ENCODE peak calls at places on chromosomes 5 and 9, in ten cellular contexts. One of them, this sample, is unnamed.

GRCh38 chr5:143440448-143441102 is 37.1 kb upstream of the NR3C1 start:
- DNase-seq in globus pallidus: no peak
- DNase-seq in CD8-positive, alpha-beta T cell: no peak
- DNase-seq in AG08395: no peak
- DNase-seq in IMR-90: no peak
- DNase-seq in RWPE1: no peak
- DNase-seq in NCI-H1694: no peak
- DNase-seq in H54: no peak
- DNase-seq in activated T-cell treated with anti-CD3 and anti-CD28 coated beads for 4 hours: no peak
- DNase-seq in effector memory CD4-positive, alpha-beta T cell: no peak
- DNase-seq in this sample: peak

GRCh38 chr9:123749580-123750202 is 180.2 kb downstream of the DENND1A start:
- DNase-seq in globus pallidus: peak
- DNase-seq in CD8-positive, alpha-beta T cell: no peak
- DNase-seq in AG08395: no peak
- DNase-seq in IMR-90: peak
- DNase-seq in RWPE1: peak
- DNase-seq in NCI-H1694: no peak
- DNase-seq in H54: no peak
- DNase-seq in activated T-cell treated with anti-CD3 and anti-CD28 coated beads for 4 hours: no peak
- DNase-seq in effector memory CD4-positive, alpha-beta T cell: no peak
- DNase-seq in this sample: no peak

GRCh38 chr9:126617740-126618133 is 4.0 kb downstream of the LMX1B start:
- DNase-seq in globus pallidus: no peak
- DNase-seq in CD8-positive, alpha-beta T cell: no peak
- DNase-seq in AG08395: no peak
- DNase-seq in IMR-90: no peak
- DNase-seq in RWPE1: no peak
- DNase-seq in NCI-H1694: no peak
- DNase-seq in H54: no peak
- DNase-seq in activated T-cell treated with anti-CD3 and anti-CD28 coated beads for 4 hours: no peak
- DNase-seq in effector memory CD4-positive, alpha-beta T cell: no peak
- DNase-seq in this sample: no peak

GRCh38 chr9:136700959-136701664 is 11.3 kb upstream of the DIPK1B start:
- DNase-seq in globus pallidus: no peak
- DNase-seq in CD8-positive, alpha-beta T cell: peak
- DNase-seq in AG08395: no peak
- DNase-seq in IMR-90: peak
- DNase-seq in RWPE1: no peak
- DNase-seq in NCI-H1694: no peak
- DNase-seq in H54: no peak
- DNase-seq in activated T-cell treated with anti-CD3 and anti-CD28 coated beads for 4 hours: peak
- DNase-seq in effector memory CD4-positive, alpha-beta T cell: peak
- DNase-seq in this sample: no peak

GRCh38 chr9:107548298-107549142 is 59.0 kb upstream of the KLF4 start:
- DNase-seq in globus pallidus: peak
- DNase-seq in CD8-positive, alpha-beta T cell: no peak
- DNase-seq in AG08395: peak
- DNase-seq in IMR-90: peak
- DNase-seq in RWPE1: peak
- DNase-seq in NCI-H1694: no peak
- DNase-seq in H54: peak
- DNase-seq in activated T-cell treated with anti-CD3 and anti-CD28 coated beads for 4 hours: no peak
- DNase-seq in effector memory CD4-positive, alpha-beta T cell: no peak
- DNase-seq in this sample: no peak

GRCh38 chr5:123881791-123882244 is 369.8 kb downstream of the CSNK1G3 start:
- DNase-seq in globus pallidus: no peak
- DNase-seq in CD8-positive, alpha-beta T cell: no peak
- DNase-seq in AG08395: peak
- DNase-seq in IMR-90: peak
- DNase-seq in RWPE1: peak
- DNase-seq in NCI-H1694: no peak
- DNase-seq in H54: no peak
- DNase-seq in activated T-cell treated with anti-CD3 and anti-CD28 coated beads for 4 hours: no peak
- DNase-seq in effector memory CD4-positive, alpha-beta T cell: no peak
- DNase-seq in this sample: peak

GRCh38 chr5:14353661-14354474 is 210.7 kb downstream of the TRIO start:
- DNase-seq in globus pallidus: no peak
- DNase-seq in CD8-positive, alpha-beta T cell: no peak
- DNase-seq in AG08395: no peak
- DNase-seq in IMR-90: no peak
- DNase-seq in RWPE1: no peak
- DNase-seq in NCI-H1694: no peak
- DNase-seq in H54: no peak
- DNase-seq in activated T-cell treated with anti-CD3 and anti-CD28 coated beads for 4 hours: no peak
- DNase-seq in effector memory CD4-positive, alpha-beta T cell: no peak
- DNase-seq in this sample: no peak

GRCh38 chr9:2600307-2600706 is 21.3 kb upstream of the VLDLR start:
- DNase-seq in globus pallidus: no peak
- DNase-seq in CD8-positive, alpha-beta T cell: no peak
- DNase-seq in AG08395: no peak
- DNase-seq in IMR-90: no peak
- DNase-seq in RWPE1: no peak
- DNase-seq in NCI-H1694: no peak
- DNase-seq in H54: no peak
- DNase-seq in activated T-cell treated with anti-CD3 and anti-CD28 coated beads for 4 hours: no peak
- DNase-seq in effector memory CD4-positive, alpha-beta T cell: no peak
- DNase-seq in this sample: no peak

GRCh38 chr5:33854733-33855151 is 37.0 kb downstream of the ADAMTS12 start:
- DNase-seq in globus pallidus: no peak
- DNase-seq in CD8-positive, alpha-beta T cell: no peak
- DNase-seq in AG08395: no peak
- DNase-seq in IMR-90: peak
- DNase-seq in RWPE1: no peak
- DNase-seq in NCI-H1694: no peak
- DNase-seq in H54: peak
- DNase-seq in activated T-cell treated with anti-CD3 and anti-CD28 coated beads for 4 hours: no peak
- DNase-seq in effector memory CD4-positive, alpha-beta T cell: no peak
- DNase-seq in this sample: no peak

GRCh38 chr5:158801286-158801685 is 298.4 kb downstream of the EBF1 start:
- DNase-seq in globus pallidus: no peak
- DNase-seq in CD8-positive, alpha-beta T cell: no peak
- DNase-seq in AG08395: no peak
- DNase-seq in IMR-90: no peak
- DNase-seq in RWPE1: no peak
- DNase-seq in NCI-H1694: no peak
- DNase-seq in H54: no peak
- DNase-seq in activated T-cell treated with anti-CD3 and anti-CD28 coated beads for 4 hours: no peak
- DNase-seq in effector memory CD4-positive, alpha-beta T cell: no peak
- DNase-seq in this sample: no peak

GRCh38 chr5:134994560-134995156 is 27.0 kb downstream of the CATSPER3 start:
- DNase-seq in globus pallidus: no peak
- DNase-seq in CD8-positive, alpha-beta T cell: no peak
- DNase-seq in AG08395: no peak
- DNase-seq in IMR-90: no peak
- DNase-seq in RWPE1: no peak
- DNase-seq in NCI-H1694: no peak
- DNase-seq in H54: no peak
- DNase-seq in activated T-cell treated with anti-CD3 and anti-CD28 coated beads for 4 hours: no peak
- DNase-seq in effector memory CD4-positive, alpha-beta T cell: no peak
- DNase-seq in this sample: no peak

GRCh38 chr9:90916147-90916734 is 114.6 kb downstream of the SYK start:
- DNase-seq in globus pallidus: no peak
- DNase-seq in CD8-positive, alpha-beta T cell: no peak
- DNase-seq in AG08395: peak
- DNase-seq in IMR-90: peak
- DNase-seq in RWPE1: no peak
- DNase-seq in NCI-H1694: no peak
- DNase-seq in H54: no peak
- DNase-seq in activated T-cell treated with anti-CD3 and anti-CD28 coated beads for 4 hours: no peak
- DNase-seq in effector memory CD4-positive, alpha-beta T cell: no peak
- DNase-seq in this sample: no peak

GRCh38 chr9:116087246-116087645 is 66.3 kb upstream of the PAPPA start:
- DNase-seq in globus pallidus: peak
- DNase-seq in CD8-positive, alpha-beta T cell: no peak
- DNase-seq in AG08395: peak
- DNase-seq in IMR-90: peak
- DNase-seq in RWPE1: no peak
- DNase-seq in NCI-H1694: no peak
- DNase-seq in H54: no peak
- DNase-seq in activated T-cell treated with anti-CD3 and anti-CD28 coated beads for 4 hours: no peak
- DNase-seq in effector memory CD4-positive, alpha-beta T cell: no peak
- DNase-seq in this sample: peak

GRCh38 chr9:71941998-71942567 is 30.6 kb downstream of the C9orf85 start:
- DNase-seq in globus pallidus: no peak
- DNase-seq in CD8-positive, alpha-beta T cell: no peak
- DNase-seq in AG08395: no peak
- DNase-seq in IMR-90: peak
- DNase-seq in RWPE1: no peak
- DNase-seq in NCI-H1694: no peak
- DNase-seq in H54: no peak
- DNase-seq in activated T-cell treated with anti-CD3 and anti-CD28 coated beads for 4 hours: no peak
- DNase-seq in effector memory CD4-positive, alpha-beta T cell: no peak
- DNase-seq in this sample: no peak

GRCh38 chr9:77063645-77064285 is 44.3 kb downstream of the FOXB2 start:
- DNase-seq in globus pallidus: no peak
- DNase-seq in CD8-positive, alpha-beta T cell: no peak
- DNase-seq in AG08395: peak
- DNase-seq in IMR-90: peak
- DNase-seq in RWPE1: peak
- DNase-seq in NCI-H1694: no peak
- DNase-seq in H54: peak
- DNase-seq in activated T-cell treated with anti-CD3 and anti-CD28 coated beads for 4 hours: no peak
- DNase-seq in effector memory CD4-positive, alpha-beta T cell: no peak
- DNase-seq in this sample: no peak

GRCh38 chr5:10913846-10914245 is 152.8 kb upstream of the DAP start:
- DNase-seq in globus pallidus: peak
- DNase-seq in CD8-positive, alpha-beta T cell: no peak
- DNase-seq in AG08395: peak
- DNase-seq in IMR-90: peak
- DNase-seq in RWPE1: peak
- DNase-seq in NCI-H1694: no peak
- DNase-seq in H54: peak
- DNase-seq in activated T-cell treated with anti-CD3 and anti-CD28 coated beads for 4 hours: no peak
- DNase-seq in effector memory CD4-positive, alpha-beta T cell: no peak
- DNase-seq in this sample: no peak

GRCh38 chr5:135229679-135230132 is 169.3 kb downstream of the MACROH2A1 start:
- DNase-seq in globus pallidus: no peak
- DNase-seq in CD8-positive, alpha-beta T cell: no peak
- DNase-seq in AG08395: no peak
- DNase-seq in IMR-90: no peak
- DNase-seq in RWPE1: no peak
- DNase-seq in NCI-H1694: no peak
- DNase-seq in H54: no peak
- DNase-seq in activated T-cell treated with anti-CD3 and anti-CD28 coated beads for 4 hours: no peak
- DNase-seq in effector memory CD4-positive, alpha-beta T cell: no peak
- DNase-seq in this sample: no peak

GRCh38 chr9:5832543-5833529 is at the start of gene ERMP1:
- DNase-seq in globus pallidus: peak
- DNase-seq in CD8-positive, alpha-beta T cell: peak
- DNase-seq in AG08395: peak
- DNase-seq in IMR-90: peak
- DNase-seq in RWPE1: peak
- DNase-seq in NCI-H1694: peak
- DNase-seq in H54: peak
- DNase-seq in activated T-cell treated with anti-CD3 and anti-CD28 coated beads for 4 hours: peak
- DNase-seq in effector memory CD4-positive, alpha-beta T cell: peak
- DNase-seq in this sample: peak

GRCh38 chr5:6674886-6675285 is 38.3 kb upstream of the TENT4A start:
- DNase-seq in globus pallidus: no peak
- DNase-seq in CD8-positive, alpha-beta T cell: no peak
- DNase-seq in AG08395: no peak
- DNase-seq in IMR-90: no peak
- DNase-seq in RWPE1: no peak
- DNase-seq in NCI-H1694: no peak
- DNase-seq in H54: no peak
- DNase-seq in activated T-cell treated with anti-CD3 and anti-CD28 coated beads for 4 hours: no peak
- DNase-seq in effector memory CD4-positive, alpha-beta T cell: no peak
- DNase-seq in this sample: no peak

GRCh38 chr5:127906562-127907204 is 176.9 kb upstream of the SLC12A2 start:
- DNase-seq in globus pallidus: no peak
- DNase-seq in CD8-positive, alpha-beta T cell: no peak
- DNase-seq in AG08395: no peak
- DNase-seq in IMR-90: no peak
- DNase-seq in RWPE1: no peak
- DNase-seq in NCI-H1694: no peak
- DNase-seq in H54: no peak
- DNase-seq in activated T-cell treated with anti-CD3 and anti-CD28 coated beads for 4 hours: no peak
- DNase-seq in effector memory CD4-positive, alpha-beta T cell: no peak
- DNase-seq in this sample: no peak

GRCh38 chr5:143524338-143524929 is 120.9 kb upstream of the NR3C1 start:
- DNase-seq in globus pallidus: no peak
- DNase-seq in CD8-positive, alpha-beta T cell: no peak
- DNase-seq in AG08395: no peak
- DNase-seq in IMR-90: peak
- DNase-seq in RWPE1: no peak
- DNase-seq in NCI-H1694: no peak
- DNase-seq in H54: no peak
- DNase-seq in activated T-cell treated with anti-CD3 and anti-CD28 coated beads for 4 hours: no peak
- DNase-seq in effector memory CD4-positive, alpha-beta T cell: no peak
- DNase-seq in this sample: peak

GRCh38 chr5:18244309-18244708 is 610.0 kb downstream of the TAF11L14 start:
- DNase-seq in globus pallidus: no peak
- DNase-seq in CD8-positive, alpha-beta T cell: no peak
- DNase-seq in AG08395: no peak
- DNase-seq in IMR-90: no peak
- DNase-seq in RWPE1: no peak
- DNase-seq in NCI-H1694: no peak
- DNase-seq in H54: no peak
- DNase-seq in activated T-cell treated with anti-CD3 and anti-CD28 coated beads for 4 hours: no peak
- DNase-seq in effector memory CD4-positive, alpha-beta T cell: no peak
- DNase-seq in this sample: no peak

This sample was measured in DMS 273 treated with DMSO at 0.1 percent for 48 hours.